ENCODE peak calls at places on chromosomes 4 and X, in seven cellular contexts. K, E, I, H, O, C and Z are unnamed samples. For H3K4me1, the result is how much of the 10 kb centered on the place peaks cover.

GRCh38 chr4:138259801-138260200 is 17.7 kb upstream of the SLC7A11 start:
- DNase-seq in H (peak), I (peak), C (no peak), E (no peak), O (peak), K (peak), Z (no peak)

GRCh38 chrX:39953879-39954278 is 143.9 kb downstream of the BCOR start:
- DNase-seq in I (peak), O (no peak), K (peak), C (no peak), E (no peak), H (no peak), Z (no peak)

GRCh38 chrX:49166914-49167739 is 4.6 kb downstream of the MAGIX start:
- DNase-seq in I (peak), C (no peak), O (no peak), E (peak), H (peak), K (peak), Z (peak)

GRCh38 chrX:56564921-56565861 is 1.8 kb downstream of the UBQLN2 start:
- DNase-seq in C (no peak), O (no peak), E (peak), K (no peak), H (peak), I (peak), Z (peak)

GRCh38 chr4:124179521-124180186 is 532.9 kb downstream of the ANKRD50 start:
- DNase-seq in C (no peak), O (no peak), I (no peak), H (no peak), E (no peak), K (no peak), Z (no peak)

GRCh38 chr4:86380176-86380724 is 20.4 kb upstream of the MAPK10 start:
- DNase-seq in K (no peak), H (no peak), E (no peak), O (peak), C (no peak), I (no peak), Z (no peak)

GRCh38 chr4:121726642-121727268 is 30.0 kb upstream of the ANXA5 start:
- DNase-seq in H (peak), K (peak), C (no peak), I (peak), E (no peak), O (peak), Z (peak)

GRCh38 chrX:7147978-7148824 is at the start of gene PUDP:
- DNase-seq in O (peak), I (peak), C (peak), E (peak), K (peak), H (peak), Z (peak)

GRCh38 chr4:6887591-6888371 is 21.8 kb upstream of the TBC1D14 start:
- DNase-seq in C (no peak), H (no peak), O (no peak), I (no peak), E (no peak), K (no peak), Z (no peak)

GRCh38 chr4:41799126-41799525 is 50.6 kb upstream of the PHOX2B start:
- DNase-seq in O (no peak), K (no peak), H (no peak), C (no peak), E (no peak), I (no peak), Z (no peak)

GRCh38 chr4:4693258-4693657 is 151.4 kb upstream of the STX18 start:
- DNase-seq in C (no peak), O (peak), H (peak), K (no peak), I (no peak), E (no peak), Z (no peak)

GRCh38 chrX:115264009-115264408 is 25.5 kb upstream of the LUZP4 start:
- DNase-seq in O (no peak), K (no peak), I (no peak), H (no peak), C (no peak), E (no peak), Z (no peak)

GRCh38 chr4:185318679-185319078 is 77.0 kb downstream of the LRP2BP start:
- DNase-seq in E (no peak), C (no peak), H (no peak), I (no peak), O (peak), K (peak), Z (no peak)

GRCh38 chr4:89152972-89153371 is 41.6 kb downstream of the TIGD2 start:
- DNase-seq in I (no peak), O (no peak), K (no peak), E (no peak), H (peak), C (no peak), Z (no peak)

GRCh38 chrX:37871626-37872302 is 24.4 kb upstream of the DYNLT3 start:
- DNase-seq in I (peak), O (no peak), C (no peak), K (peak), H (peak), E (no peak), Z (no peak)

GRCh38 chrX:154531626-154532025 is 15.0 kb downstream of the G6PD start:
- DNase-seq in I (peak), H (peak), E (no peak), O (no peak), C (peak), K (no peak), Z (no peak)

GRCh38 chr4:159232465-159233106 is 129.7 kb downstream of the RAPGEF2 start:
- DNase-seq in I (no peak), K (no peak), E (no peak), H (no peak), O (no peak), C (no peak), Z (no peak)

GRCh38 chr4:20430555-20430954 is 178.8 kb downstream of the SLIT2 start:
- DNase-seq in H (peak), K (peak), E (no peak), I (peak), C (no peak), O (no peak), Z (no peak)

GRCh38 chr4:40323866-40324265 is 11.3 kb upstream of the CHRNA9 start:
- DNase-seq in H (peak), K (peak), I (no peak), C (no peak), E (no peak), O (no peak), Z (no peak)

GRCh38 chr4:119697887-119698393 is 69.3 kb upstream of the PDE5A start:
- DNase-seq in O (no peak), E (no peak), I (no peak), K (no peak), H (no peak), C (no peak), Z (no peak)
- H2AFZ ChIP-seq in O (no peak), E (no peak), I (no peak), K (no peak), H (no peak), C (no peak), Z (no peak)

GRCh38 chrX:153474718-153475117 is 4.3 kb upstream of the HAUS7 start:
- DNase-seq in E (peak), K (peak), O (no peak), C (no peak), I (peak), H (peak), Z (no peak)
- H3K27ac ChIP-seq in E (no peak), K (no peak), O (no peak), C (no peak), I (peak), H (peak), Z (no peak)

GRCh38 chr4:117093581-117093980 is 8.2 kb upstream of the TRAM1L1 start:
- DNase-seq in H (no peak), E (no peak), I (peak), C (no peak), O (no peak), K (peak), Z (no peak)
- H3K4me1 ChIP-seq in H (under half), E (under half), I (under half), C (under half), O (under half), K (under half), Z (under half)

GRCh38 chr4:10607206-10607605 is 77.4 kb downstream of the CLNK start:
- DNase-seq in K (no peak), O (no peak), H (no peak), C (no peak), I (no peak), E (no peak), Z (no peak)

GRCh38 chr4:10608501-10609219 is 75.9 kb downstream of the CLNK start:
- DNase-seq in I (peak), K (no peak), O (no peak), E (no peak), H (no peak), C (no peak), Z (no peak)

GRCh38 chr4:10612476-10612875 is 72.1 kb downstream of the CLNK start:
- DNase-seq in H (no peak), K (no peak), O (no peak), C (no peak), E (no peak), I (no peak), Z (no peak)

GRCh38 chr4:10613926-10614478 is 70.6 kb downstream of the CLNK start:
- DNase-seq in C (no peak), E (no peak), H (no peak), O (no peak), K (no peak), I (no peak), Z (no peak)

DNA sequence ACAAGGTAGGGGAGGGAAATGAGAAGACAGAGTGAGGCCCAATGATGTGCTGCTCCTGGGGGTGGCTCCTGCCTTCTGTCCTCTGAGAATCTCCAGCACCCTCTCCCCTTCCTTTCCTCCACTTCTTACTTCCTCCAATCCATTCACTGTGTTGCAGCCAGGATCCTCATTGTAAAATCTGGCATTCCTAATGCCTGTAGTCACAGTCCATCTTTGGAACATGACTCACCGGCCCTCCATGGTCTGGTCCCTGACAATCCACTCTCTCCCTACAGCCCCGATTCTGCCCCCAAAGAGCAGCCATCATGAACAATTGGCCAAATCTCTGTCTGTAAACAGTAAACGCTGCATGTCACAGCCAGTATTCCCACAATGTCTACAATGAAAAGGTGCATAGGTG is 72.9 kb downstream of the CLNK start:
- DNase-seq in E (no peak), I (peak), O (peak), H (peak), K (peak), C (no peak), Z (no peak)
- H2AFZ ChIP-seq in E (no peak), I (peak), O (no peak), H (peak), K (peak), C (no peak), Z (no peak)

GRCh38 chrX:47585273-47585672 is 3.0 kb downstream of the TIMP1 start:
- DNase-seq in H (no peak), K (no peak), O (no peak), E (no peak), I (no peak), C (peak), Z (no peak)
- H3K27ac ChIP-seq in H (peak), K (no peak), O (no peak), E (no peak), I (no peak), C (no peak), Z (no peak)

GRCh38 chr4:8391071-8391470 is 49.5 kb downstream of the ACOX3 start:
- DNase-seq in O (no peak), K (no peak), H (no peak), I (no peak), E (no peak), C (no peak), Z (no peak)

GRCh38 chr4:8390604-8391003 is 49.9 kb downstream of the ACOX3 start:
- DNase-seq in I (no peak), O (no peak), K (no peak), E (no peak), C (no peak), H (no peak), Z (no peak)

GRCh38 chr4:8393593-8394038 is 46.9 kb downstream of the ACOX3 start:
- DNase-seq in K (peak), I (peak), O (peak), E (no peak), C (no peak), H (peak), Z (no peak)

GRCh38 chr4:8392591-8393190 is 47.8 kb downstream of the ACOX3 start:
- DNase-seq in E (peak), K (peak), H (peak), O (no peak), I (peak), C (no peak), Z (no peak)

DNA sequence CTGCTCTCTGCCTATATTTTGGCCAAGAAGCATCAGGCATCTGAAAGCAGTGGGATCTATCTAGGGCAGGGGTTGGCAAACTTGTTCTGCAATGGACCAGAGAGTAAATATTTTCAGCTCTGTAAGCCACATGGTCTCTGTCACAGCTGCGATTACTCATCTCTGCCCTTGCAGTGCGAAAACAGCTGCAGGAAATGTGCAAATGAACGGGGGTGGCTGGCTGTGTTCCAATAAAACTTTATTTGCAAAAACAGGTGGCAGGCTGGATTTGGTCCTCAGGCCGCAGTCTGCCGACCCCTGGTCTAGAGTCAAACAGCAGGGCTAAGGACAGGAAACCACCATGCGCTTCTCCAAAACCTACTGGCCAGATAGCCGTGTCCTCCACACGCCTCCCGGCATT is 48.6 kb downstream of the ACOX3 start:
- DNase-seq in H (peak), I (peak), C (no peak), O (peak), K (peak), E (peak), Z (peak)
- H3K4me1 ChIP-seq in H (under half), I (under half), C (under half), O (under half), K (under half), E (under half), Z (under half)

GRCh38 chr4:183588169-183588675 is 70.8 kb downstream of the RWDD4 start:
- DNase-seq in I (peak), E (no peak), C (no peak), H (peak), O (no peak), K (no peak), Z (no peak)
- H2AFZ ChIP-seq in I (peak), E (no peak), C (no peak), H (peak), O (no peak), K (no peak), Z (no peak)